ENCODE peak calls at places on chromosomes 16 and 17, in ten cellular contexts. P is keratinocyte; D is fibroblast of villous mesenchyme; Z is fibroblast of the aortic adventitia; X is osteoblast; V is A549; Q is transverse colon; M is RWPE2; U is CD8-positive, alpha-beta T cell; K is body of pancreas. I is an unnamed sample.
A peak's percentile ranks its signal among the peaks of the same experiment; 100 is the strongest.

GRCh38 chr17:66032082-66032712 is 159.7 kb downstream of the CEP112 start:
- DNase-seq in M (no peak), D (no peak), Z (no peak), Q (no peak), X (no peak), K (no peak), V (no peak), U (no peak), P (no peak), I (no peak)

GRCh38 chr17:39098474-39099090 is 52.9 kb downstream of the PLXDC1 start:
- DNase-seq in X (peak; percentile 78), P (no peak), Q (no peak), U (no peak), Z (no peak), D (no peak), M (no peak), K (no peak), V (no peak), I (no peak)

GRCh38 chr16:78200623-78201096 is 101.2 kb downstream of the WWOX start:
- DNase-seq in X (no peak), Q (no peak), Z (no peak), P (no peak), M (no peak), K (peak; percentile 8), D (no peak), V (no peak), U (no peak), I (no peak)

GRCh38 chr16:81493755-81494433 is 49.3 kb downstream of the CMIP start:
- DNase-seq in D (peak; percentile 73), K (peak; percentile 95), U (no peak), X (peak; percentile 96), P (peak; percentile 94), Z (peak; percentile 48), V (peak; percentile 83), Q (peak; percentile 71), M (peak; percentile 95), I (no peak)

GRCh38 chr16:23999663-24000062 is 163.9 kb downstream of the PRKCB start:
- DNase-seq in K (no peak), X (no peak), Q (no peak), D (no peak), V (no peak), P (no peak), M (no peak), U (no peak), Z (no peak), I (no peak)

GRCh38 chr17:38672788-38673713 is 1.7 kb downstream of the EPOP start:
- DNase-seq in Q (no peak), P (no peak), D (no peak), Z (no peak), V (no peak), U (no peak), X (peak; percentile 81), K (no peak), M (no peak), I (no peak)

GRCh38 chr17:39101139-39101538 is 50.3 kb downstream of the PLXDC1 start:
- DNase-seq in Z (no peak), P (no peak), V (no peak), K (no peak), D (no peak), X (peak; percentile 30), M (no peak), U (no peak), Q (no peak), I (no peak)

GRCh38 chr17:41664587-41665565 is 23.8 kb upstream of the EIF1 start:
- DNase-seq in M (no peak), D (no peak), K (no peak), U (no peak), Q (no peak), X (no peak), Z (no peak), P (no peak), V (no peak), I (no peak)

GRCh38 chr17:79810138-79811027 is 13.5 kb upstream of the CBX8 start:
- DNase-seq in Q (peak; percentile 85), U (peak; percentile 48), K (peak; percentile 84), X (peak; percentile 100), D (peak; percentile 71), P (no peak), M (peak; percentile 85), V (peak; percentile 92), Z (peak; percentile 41), I (no peak)

GRCh38 chr17:79809530-79810137 is 12.8 kb upstream of the CBX8 start:
- DNase-seq in X (no peak), K (peak; percentile 67), V (no peak), Q (peak; percentile 53), D (no peak), M (no peak), U (no peak), Z (no peak), P (no peak), I (no peak)

GRCh38 chr17:79811036-79811887 is 14.4 kb upstream of the CBX8 start:
- DNase-seq in X (peak; percentile 96), Z (no peak), Q (no peak), V (peak; percentile 94), K (peak; percentile 55), M (no peak), P (no peak), D (no peak), U (no peak), I (peak; percentile 69)

GRCh38 chr17:79806863-79807720 is 10.2 kb upstream of the CBX8 start:
- DNase-seq in U (no peak), V (no peak), X (no peak), M (no peak), Z (no peak), K (no peak), Q (no peak), D (no peak), P (no peak), I (no peak)

DNA sequence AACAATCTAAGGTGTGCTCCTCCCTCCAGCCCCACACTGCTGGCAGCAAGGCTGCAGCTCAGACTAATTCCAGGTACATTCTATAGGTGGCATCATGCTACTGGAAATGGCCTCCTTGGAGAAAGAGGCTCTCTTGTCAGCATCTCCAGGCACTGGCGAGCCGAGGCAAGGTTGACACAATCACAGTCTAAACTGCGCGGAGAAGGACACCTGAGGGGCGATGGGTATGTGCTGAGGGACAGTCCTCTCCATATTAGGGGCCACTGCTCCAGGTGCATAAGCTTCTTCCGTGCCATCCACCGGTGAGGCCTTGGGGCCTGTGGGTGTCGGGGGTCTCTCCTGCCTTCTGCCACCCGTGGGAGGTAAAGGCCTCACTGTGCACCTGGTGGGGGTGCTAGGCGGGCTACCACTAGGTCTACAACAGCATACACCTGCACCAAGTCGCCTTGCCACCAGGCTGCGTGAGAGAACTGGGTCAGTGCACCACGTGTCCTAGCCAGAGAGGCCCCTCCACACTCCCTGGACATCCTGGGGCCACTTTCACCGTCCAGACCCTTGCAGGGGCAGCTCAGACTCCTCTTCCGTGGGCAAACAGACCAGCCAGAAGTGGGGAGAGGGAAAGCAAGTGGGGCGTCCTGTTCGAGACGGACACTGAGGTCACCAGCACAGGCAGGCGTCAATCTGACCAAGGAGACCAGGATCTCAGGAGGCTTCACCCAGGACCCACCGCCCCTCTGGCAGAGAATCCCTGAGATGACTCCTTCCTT is 12.1 kb upstream of the CBX8 start:
- DNase-seq in Z (no peak), P (no peak), K (peak; percentile 65), X (no peak), U (no peak), V (peak; percentile 90), Q (peak; percentile 57), M (no peak), D (no peak), I (no peak)
- TF ChIP-seq CTCF in Z (no peak), P (peak; percentile 77), K (peak; percentile 73), X (peak; percentile 24), U (no peak), V (peak; percentile 88), Q (peak; percentile 38), M (peak; percentile 56), D (peak; percentile 36), I (peak; percentile 74)

DNA sequence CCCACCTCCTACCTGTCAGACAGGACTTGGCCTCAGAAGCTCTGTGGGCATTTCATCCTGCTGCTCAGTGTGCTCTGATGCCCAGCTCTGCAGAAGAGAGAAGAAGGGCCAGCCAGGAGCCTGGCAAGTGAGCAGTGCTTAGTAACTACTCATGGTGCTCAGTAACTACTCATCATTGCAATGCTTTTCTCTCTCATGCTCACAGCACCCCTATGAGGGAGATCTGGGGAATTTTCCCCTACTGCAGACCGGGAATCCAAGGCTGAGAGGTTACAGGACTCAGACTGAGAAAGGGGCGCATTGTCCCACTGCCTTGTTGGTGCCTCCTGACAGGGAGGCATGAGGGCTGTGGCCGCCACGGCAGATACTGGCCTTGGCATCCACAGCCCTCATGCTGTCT is 261.1 kb downstream of the C16orf95 start:
- DNase-seq in U (no peak), K (no peak), Z (peak; percentile 67), V (no peak), D (no peak), X (peak; percentile 96), M (no peak), Q (no peak), P (no peak), I (no peak)
- TF ChIP-seq CTCF in U (no peak), K (no peak), Z (peak; percentile 48), V (no peak), D (peak; percentile 30), X (peak; percentile 46), M (no peak), Q (no peak), P (no peak), I (peak; percentile 72)

GRCh38 chr17:561118-561517 is 153.5 kb downstream of the VPS53 start:
- DNase-seq in U (no peak), X (peak; percentile 92), V (no peak), Z (peak; percentile 32), Q (no peak), D (peak; percentile 41), M (no peak), P (no peak), K (no peak), I (no peak)

GRCh38 chr17:560379-560935 is 154.2 kb downstream of the VPS53 start:
- DNase-seq in Z (peak; percentile 16), Q (no peak), X (peak; percentile 79), U (no peak), P (no peak), K (no peak), V (no peak), M (no peak), D (no peak), I (no peak)

GRCh38 chr17:559699-560378 is 154.8 kb downstream of the VPS53 start:
- DNase-seq in M (no peak), X (peak; percentile 92), K (no peak), Q (no peak), D (peak; percentile 95), Z (peak; percentile 88), P (no peak), V (no peak), U (no peak), I (no peak)

GRCh38 chr17:557371-557770 is 157.3 kb downstream of the VPS53 start:
- DNase-seq in V (no peak), U (no peak), D (peak; percentile 39), P (no peak), K (no peak), Q (no peak), M (no peak), Z (peak; percentile 32), X (no peak), I (no peak)

GRCh38 chr17:556431-556995 is 158.1 kb downstream of the VPS53 start:
- DNase-seq in V (no peak), Q (no peak), U (no peak), D (peak; percentile 83), X (no peak), K (no peak), P (no peak), Z (peak; percentile 46), M (no peak), I (no peak)
- TF ChIP-seq CTCF in V (no peak), Q (no peak), U (no peak), D (peak; percentile 11), X (no peak), K (no peak), P (no peak), Z (peak; percentile 7), M (no peak), I (peak; percentile 21)

DNA sequence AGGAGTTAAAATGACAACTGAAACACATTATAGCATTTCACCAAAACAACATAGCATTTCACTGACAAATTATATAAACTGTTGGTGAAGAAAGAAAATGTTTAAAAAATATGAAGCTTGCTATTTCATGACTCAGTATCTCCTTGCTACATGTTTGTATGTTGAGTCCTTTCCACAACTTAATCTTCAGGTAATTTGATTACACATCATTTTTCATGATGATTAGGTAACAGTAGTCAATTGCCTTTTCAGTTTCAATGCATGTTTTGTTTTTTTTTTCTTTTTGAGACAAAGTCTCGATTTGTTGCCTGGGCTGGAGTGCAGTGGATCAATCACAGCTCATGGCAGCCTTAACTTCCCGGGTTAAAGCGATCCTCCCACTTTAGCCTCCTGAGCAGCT is 177.8 kb upstream of the PMFBP1 start:
- DNase-seq in M (no peak), D (no peak), U (no peak), Q (no peak), X (no peak), K (no peak), Z (no peak), P (no peak), V (no peak), I (no peak)
- TF ChIP-seq CTCF in M (no peak), D (no peak), U (no peak), Q (no peak), X (no peak), K (no peak), Z (no peak), P (no peak), V (no peak), I (no peak)